ENCODE peak calls at places on chromosome 21, in nine cellular contexts. K is IMR-90, P is lung, G is mammary epithelial cell, B is adrenal gland, D is ovary, E is endothelial cell of umbilical vein, U is psoas muscle, L is uterus. V is an unnamed sample. For H3K4me1, the result is how much of the 10 kb centered on the place peaks cover.

GRCh38 chr21:16908087-16908486 is 604.8 kb upstream of the CXADR start:
- DNase-seq in K (no peak), P (peak), G (peak), B (peak), D (no peak), E (no peak), U (no peak), L (peak), V (no peak)

GRCh38 chr21:32329776-32330175 is 31.1 kb downstream of the MRAP start:
- DNase-seq in K (peak), P (no peak), G (no peak), B (no peak), D (no peak), E (peak), U (no peak), L (no peak), V (no peak)

GRCh38 chr21:45939521-45940045 is 42.0 kb upstream of the COL6A1 start:
- DNase-seq in K (no peak), P (no peak), G (no peak), B (no peak), D (no peak), E (no peak), U (peak), L (no peak), V (no peak)

GRCh38 chr21:28148400-28149064 is 844.1 kb downstream of the LTN1 start:
- DNase-seq in K (peak), P (no peak), G (no peak), B (no peak), D (no peak), E (no peak), U (no peak), L (no peak), V (peak)

GRCh38 chr21:30044447-30045064 is 104.8 kb upstream of the GRIK1 start:
- DNase-seq in K (peak), P (no peak), G (peak), B (no peak), D (no peak), E (peak), U (no peak), L (no peak), V (peak)

GRCh38 chr21:32562426-32562825 is 22.9 kb downstream of the TCP10L start:
- DNase-seq in K (peak), P (no peak), G (no peak), B (no peak), D (peak), E (peak), U (no peak), L (peak), V (peak)

GRCh38 chr21:39504230-39504629 is 52.5 kb downstream of the SH3BGR start:
- DNase-seq in K (no peak), P (no peak), G (no peak), B (no peak), D (no peak), E (no peak), U (no peak), L (no peak), V (no peak)

GRCh38 chr21:38899277-38899947 is 93.7 kb downstream of the ETS2 start:
- DNase-seq in K (no peak), P (no peak), G (no peak), B (no peak), D (no peak), E (no peak), U (no peak), L (no peak), V (no peak)

GRCh38 chr21:36203603-36203889 is 46.9 kb downstream of the DOP1B start:
- DNase-seq in K (peak), P (no peak), G (peak), B (peak), D (no peak), E (peak), U (no peak), L (no peak), V (peak)

DNA sequence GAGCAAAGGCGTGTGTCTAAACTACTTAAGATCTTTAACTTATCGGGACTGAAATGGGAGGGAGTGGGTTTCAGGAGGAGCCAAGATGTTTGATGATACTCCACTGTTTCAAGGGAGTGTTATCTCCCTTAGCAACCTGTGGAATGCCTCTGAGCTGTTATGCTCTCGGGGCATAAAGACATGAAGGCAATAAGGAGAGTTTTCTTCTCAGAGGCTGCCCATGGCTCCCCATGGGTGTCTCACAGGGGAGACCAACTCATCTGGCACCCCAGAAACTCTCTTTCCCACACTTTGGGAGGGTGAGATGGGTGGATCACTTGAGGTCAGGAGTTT is 130.0 kb downstream of the LIPI start:
- DNase-seq in K (no peak), P (no peak), G (no peak), B (no peak), D (no peak), E (no peak), U (no peak), L (no peak), V (no peak)
- H3K4me1 ChIP-seq in K (under half), P (under half), G (under half), B (under half), D (under half), E (under half), U (under half), L (under half), V (under half)

GRCh38 chr21:43603641-43604504 is 55.4 kb downstream of the HSF2BP start:
- DNase-seq in K (peak), P (no peak), G (peak), B (no peak), D (no peak), E (no peak), U (no peak), L (no peak), V (no peak)
- H3K4me1 ChIP-seq in K (under half), P (under half), G (half or more), B (under half), D (under half), E (under half), U (under half), L (under half), V (under half)

GRCh38 chr21:25518491-25518911 is 88.8 kb downstream of the MRPL39 start:
- DNase-seq in K (no peak), P (no peak), G (peak), B (no peak), D (no peak), E (no peak), U (no peak), L (no peak), V (no peak)
- H3K4me1 ChIP-seq in K (under half), P (under half), G (under half), B (under half), D (under half), E (under half), U (under half), L (under half), V (under half)

GRCh38 chr21:44294391-44295162 is 5.3 kb upstream of the PFKL start:
- DNase-seq in K (peak), P (no peak), G (no peak), B (peak), D (peak), E (no peak), U (peak), L (peak), V (no peak)

GRCh38 chr21:44295163-44295601 is 4.7 kb upstream of the PFKL start:
- DNase-seq in K (no peak), P (no peak), G (no peak), B (no peak), D (no peak), E (no peak), U (no peak), L (no peak), V (no peak)

GRCh38 chr21:44291936-44292811 is 6.5 kb downstream of the AIRE start:
- DNase-seq in K (no peak), P (no peak), G (no peak), B (no peak), D (no peak), E (no peak), U (peak), L (no peak), V (no peak)

GRCh38 chr21:44292812-44293195 is 7.0 kb upstream of the PFKL start:
- DNase-seq in K (no peak), P (no peak), G (no peak), B (no peak), D (no peak), E (no peak), U (peak), L (no peak), V (no peak)

GRCh38 chr21:44293551-44294231 is 6.2 kb upstream of the PFKL start:
- DNase-seq in K (no peak), P (no peak), G (no peak), B (no peak), D (no peak), E (no peak), U (peak), L (no peak), V (no peak)
- H3K4me1 ChIP-seq in K (under half), P (under half), G (under half), B (under half), D (under half), E (under half), U (under half), L (under half), V (under half)

DNA sequence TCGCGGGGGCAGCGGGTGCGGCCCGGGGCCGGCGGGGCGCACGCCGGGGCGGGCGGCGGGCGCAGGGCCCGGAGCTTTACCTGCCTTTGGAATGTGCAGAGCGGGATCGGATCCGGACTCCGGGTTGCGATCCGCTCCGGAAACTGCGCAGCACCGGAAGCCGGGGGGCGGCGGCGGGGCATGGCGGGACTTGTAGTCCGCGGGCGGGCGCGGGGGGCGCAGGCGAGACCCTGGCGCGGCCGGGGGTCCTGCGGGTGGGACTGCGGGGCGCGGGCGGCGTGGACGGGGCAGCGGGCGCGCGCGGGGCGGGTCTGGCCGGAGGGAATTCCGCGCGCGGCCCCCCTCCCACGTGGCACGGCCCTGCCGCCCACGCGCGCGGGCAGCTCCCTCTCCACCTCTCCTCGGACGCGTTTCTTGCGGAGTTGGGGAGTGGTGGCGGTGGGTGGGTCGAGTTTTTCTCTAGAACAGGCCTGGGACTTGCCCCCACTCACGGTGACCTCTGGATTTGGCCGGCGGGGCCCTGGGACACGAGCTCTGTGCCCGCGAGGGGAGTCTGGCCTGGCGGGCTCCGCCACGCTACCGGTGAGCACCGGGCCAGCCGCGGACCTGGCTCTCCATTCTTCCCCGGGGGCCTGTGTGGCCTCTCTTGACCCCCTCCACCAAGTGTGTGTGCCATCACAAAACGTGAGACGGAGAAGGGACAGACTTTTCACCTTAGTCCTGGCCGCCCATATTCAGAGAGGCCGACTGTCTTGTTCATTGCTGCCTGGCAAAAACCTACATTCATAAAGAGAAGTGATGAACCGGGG is at the start of gene PRDM15:
- DNase-seq in K (peak), P (peak), G (peak), B (peak), D (peak), E (peak), U (peak), L (peak), V (peak)
- H3K4me1 ChIP-seq in K (under half), P (under half), G (under half), B (under half), D (under half), E (under half), U (under half), L (under half), V (under half)

GRCh38 chr21:44872266-44872567 is 1.3 kb downstream of the PTTG1IP start:
- DNase-seq in K (no peak), P (no peak), G (no peak), B (no peak), D (no peak), E (no peak), U (no peak), L (no peak), V (peak)

GRCh38 chr21:44872568-44873355 is 728 bp downstream of the PTTG1IP start:
- DNase-seq in K (peak), P (peak), G (peak), B (peak), D (peak), E (peak), U (peak), L (peak), V (no peak)

GRCh38 chr21:44870748-44871495 is 2.6 kb downstream of the PTTG1IP start:
- DNase-seq in K (no peak), P (no peak), G (peak), B (peak), D (no peak), E (peak), U (peak), L (no peak), V (peak)

GRCh38 chr21:44869860-44870747 is 3.4 kb downstream of the PTTG1IP start:
- DNase-seq in K (peak), P (peak), G (peak), B (peak), D (peak), E (peak), U (peak), L (peak), V (peak)

DNA sequence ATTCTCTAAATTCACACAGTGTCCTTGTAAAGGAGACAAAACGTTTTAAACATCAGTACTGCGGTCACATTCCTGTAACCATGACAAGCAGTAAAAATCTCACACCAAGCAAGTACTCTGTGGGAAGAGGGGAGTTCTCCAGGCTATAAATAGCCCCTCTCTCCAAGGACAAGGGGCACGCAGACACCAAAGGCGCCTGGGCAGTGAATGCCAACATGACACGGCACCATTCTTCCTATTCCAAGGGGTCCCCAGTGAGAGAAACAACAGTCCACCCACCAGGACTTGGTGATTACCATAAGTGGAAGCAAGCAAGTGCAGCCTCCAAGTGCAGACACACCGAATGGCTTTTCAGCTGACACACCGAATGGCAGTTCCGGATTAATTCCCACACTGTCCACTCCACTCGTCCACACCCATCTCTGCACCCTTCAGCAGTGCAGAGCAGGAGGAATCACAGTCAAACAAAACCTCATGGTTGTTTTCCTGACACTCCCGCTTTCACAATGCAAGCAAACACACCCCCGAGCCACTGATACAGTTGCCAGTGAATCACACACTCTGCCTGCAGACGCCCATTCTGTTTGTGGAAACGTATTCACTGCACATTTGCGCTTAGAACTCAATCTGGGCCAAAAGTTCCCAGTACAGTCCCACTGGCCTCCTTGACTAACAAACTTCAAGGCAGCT is 1.8 kb downstream of the PTTG1IP start:
- DNase-seq in K (peak), P (peak), G (peak), B (peak), D (no peak), E (peak), U (peak), L (peak), V (peak)
- H3K4me1 ChIP-seq in K (under half), P (under half), G (half or more), B (half or more), D (under half), E (half or more), U (half or more), L (under half), V (under half)

DNA sequence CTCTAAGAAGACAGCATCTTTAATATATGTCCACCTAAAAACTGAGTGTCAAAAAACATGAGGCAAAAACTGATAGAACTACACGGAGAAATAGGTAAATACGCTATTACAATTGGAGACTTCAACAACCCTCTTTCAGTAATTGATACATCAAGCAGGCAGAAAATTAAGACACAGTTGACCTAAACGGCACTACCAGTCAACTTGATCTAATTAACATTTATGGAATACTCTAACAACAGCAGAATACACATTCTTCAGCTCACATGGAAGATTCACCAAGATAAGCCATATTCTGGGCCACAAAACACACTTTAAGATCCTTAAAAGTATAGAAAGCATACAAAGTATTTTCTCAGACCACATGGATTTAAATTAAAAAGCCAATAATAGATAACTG is 137.6 kb downstream of the CLIC6 start:
- DNase-seq in K (no peak), P (no peak), G (no peak), B (no peak), D (no peak), E (no peak), U (no peak), L (no peak), V (no peak)
- H3K4me1 ChIP-seq in K (under half), P (under half), G (half or more), B (under half), D (under half), E (under half), U (under half), L (under half), V (under half)